ENCODE peak calls at places on chromosomes 6 and 20, in eight cellular contexts. E, O, U, H, Y, C, S and V are unnamed samples.

GRCh38 chr6:68226460-68226859 is 408.6 kb upstream of the ADGRB3 start:
- DNase-seq in Y (no peak), S (peak), C (no peak), U (peak), E (no peak), O (no peak), H (no peak), V (no peak)

GRCh38 chr6:148926478-148926877 is 179.6 kb downstream of the UST start:
- DNase-seq in H (no peak), C (no peak), U (no peak), Y (peak), E (no peak), O (no peak), S (no peak), V (no peak)

GRCh38 chr6:145327497-145328055 is 407.7 kb downstream of the EPM2A start:
- DNase-seq in O (no peak), Y (peak), C (no peak), U (no peak), S (no peak), E (no peak), H (no peak), V (no peak)

GRCh38 chr6:96939019-96939805 is 14.7 kb downstream of the KLHL32 start:
- DNase-seq in O (no peak), E (peak), U (peak), Y (peak), C (no peak), S (peak), H (no peak), V (peak)

GRCh38 chr6:1256435-1257008 is 55.4 kb upstream of the FOXQ1 start:
- DNase-seq in Y (no peak), H (no peak), S (no peak), U (no peak), O (no peak), E (no peak), C (no peak), V (no peak)

GRCh38 chr6:167113935-167114910 is 8.7 kb upstream of the CCR6 start:
- DNase-seq in O (peak), H (no peak), C (no peak), E (no peak), U (no peak), S (no peak), Y (no peak), V (peak)

GRCh38 chr6:168016756-168017525 is 19.5 kb downstream of the KIF25 start:
- DNase-seq in U (no peak), E (no peak), H (no peak), S (peak), Y (no peak), O (no peak), C (no peak), V (no peak)

GRCh38 chr6:157756708-157757429 is 66.2 kb upstream of the SNX9 start:
- DNase-seq in E (peak), U (peak), O (peak), H (peak), C (peak), Y (peak), S (peak), V (peak)

GRCh38 chr20:35674921-35675320 is 10.2 kb upstream of the CPNE1 start:
- DNase-seq in U (no peak), E (no peak), C (no peak), O (no peak), S (no peak), H (no peak), Y (no peak), V (no peak)

GRCh38 chr20:21105429-21106170 is 558 bp downstream of the LINC00237 start:
- DNase-seq in H (no peak), C (no peak), O (no peak), U (no peak), Y (no peak), E (no peak), S (no peak), V (peak)

GRCh38 chr20:57633945-57634491 is 13.8 kb upstream of the ZBP1 start:
- DNase-seq in Y (no peak), S (no peak), C (no peak), O (no peak), U (no peak), E (no peak), H (peak), V (no peak)

GRCh38 chr20:10565922-10566897 is 107.6 kb downstream of the JAG1 start:
- DNase-seq in H (no peak), C (no peak), U (no peak), Y (no peak), E (no peak), S (peak), O (no peak), V (no peak)

GRCh38 chr6:96499781-96500180 is 21.8 kb upstream of the UFL1 start:
- DNase-seq in U (no peak), Y (no peak), H (peak), E (no peak), S (no peak), O (no peak), C (no peak), V (no peak)

GRCh38 chr6:138520463-138520862 is 21.2 kb upstream of the NHSL1 start:
- DNase-seq in S (peak), U (peak), E (no peak), H (peak), Y (peak), O (no peak), C (no peak), V (no peak)

GRCh38 chr6:159691133-159691962 is 1.7 kb downstream of the SOD2 start:
- DNase-seq in H (peak), Y (peak), E (peak), S (peak), O (peak), U (peak), C (peak), V (no peak)

GRCh38 chr20:14775778-14776177 is 438.4 kb upstream of the FLRT3 start:
- DNase-seq in C (no peak), H (no peak), U (no peak), Y (peak), O (no peak), E (no peak), S (peak), V (peak)

GRCh38 chr20:4151991-4152695 is 136.8 kb upstream of the RNF24 start:
- DNase-seq in U (peak), H (no peak), C (no peak), E (peak), Y (peak), S (peak), O (no peak), V (no peak)

GRCh38 chr6:79267128-79267527 is 32.6 kb upstream of the HMGN3 start:
- DNase-seq in Y (no peak), U (no peak), C (no peak), S (no peak), E (no peak), H (no peak), O (no peak), V (no peak)

GRCh38 chr20:47127986-47128385 is 228.5 kb downstream of the ZMYND8 start:
- DNase-seq in C (no peak), Y (no peak), H (no peak), O (no peak), U (no peak), E (no peak), S (no peak), V (no peak)

GRCh38 chr6:34239240-34239825 is 2.7 kb downstream of the HMGA1 start:
- DNase-seq in H (no peak), U (no peak), O (no peak), C (peak), Y (no peak), E (no peak), S (no peak), V (no peak)

GRCh38 chr6:33694401-33694931 is 17.0 kb downstream of the UQCC2 start:
- DNase-seq in Y (peak), S (peak), O (no peak), E (no peak), C (no peak), U (peak), H (no peak), V (no peak)

GRCh38 chr20:24050119-24050518 is 61.5 kb upstream of the GGTLC1 start:
- DNase-seq in S (no peak), Y (no peak), U (no peak), E (no peak), C (no peak), H (no peak), O (no peak), V (no peak)

GRCh38 chr6:84926756-84927155 is 162.4 kb upstream of the TBX18 start:
- DNase-seq in C (no peak), E (no peak), Y (no peak), O (no peak), H (no peak), S (no peak), U (no peak), V (no peak)

GRCh38 chr6:112027942-112028674 is 25.8 kb upstream of the CCN6 start:
- DNase-seq in O (no peak), U (peak), C (no peak), Y (peak), H (peak), E (no peak), S (peak), V (no peak)

GRCh38 chr6:131923356-131923755 is 27.8 kb downstream of the CCN2 start:
- DNase-seq in U (peak), C (peak), Y (peak), S (peak), H (peak), O (peak), E (peak), V (peak)

GRCh38 chr6:44738652-44739141 is 351.2 kb downstream of the CDC5L start:
- DNase-seq in S (peak), E (no peak), C (no peak), U (no peak), O (no peak), H (no peak), Y (peak), V (no peak)

GRCh38 chr6:101597711-101598110 is 204.2 kb downstream of the GRIK2 start:
- DNase-seq in O (no peak), S (peak), U (no peak), C (no peak), E (no peak), Y (peak), H (no peak), V (no peak)

GRCh38 chr6:117547688-117548621 is 54.4 kb downstream of the GOPC start:
- DNase-seq in U (no peak), H (no peak), E (no peak), S (peak), O (peak), C (no peak), Y (peak), V (no peak)

GRCh38 chr6:24517659-24518538 is 23.1 kb downstream of the ALDH5A1 start:
- DNase-seq in H (peak), O (peak), S (no peak), C (no peak), E (no peak), U (no peak), Y (no peak), V (no peak)

GRCh38 chr20:63973636-63974401 is 4.1 kb upstream of the ZNF512B start:
- DNase-seq in O (peak), Y (peak), C (peak), S (peak), E (peak), H (peak), U (peak), V (peak)

GRCh38 chr20:61191096-61191495 is 61.0 kb upstream of the CDH4 start:
- DNase-seq in Y (no peak), U (no peak), S (no peak), C (no peak), H (no peak), E (no peak), O (no peak), V (no peak)

GRCh38 chr6:27768556-27768955 is 143.6 kb downstream of the OR2B2 start:
- DNase-seq in S (no peak), E (no peak), O (no peak), H (no peak), Y (no peak), C (no peak), U (no peak), V (no peak)

GRCh38 chr20:50170549-50171220 is 17.2 kb upstream of the PEDS1 start:
- DNase-seq in H (no peak), Y (no peak), C (no peak), E (no peak), O (no peak), S (no peak), U (no peak), V (no peak)